ENCODE peak calls at places on chromosomes 5 and 9, in nine cellular contexts. Z is GM10248, E is neural progenitor cell, X is omental fat pad, V is pancreas, Q is fibroblast of pulmonary artery, O is GM06990, J is heart right ventricle, F is thoracic aorta. U is an unnamed sample.

GRCh38 chr5:144390133-144390532 is 219.5 kb downstream of the KCTD16 start:
- DNase-seq in Z (no peak), E (peak; percentile 23), X (no peak), V (peak; percentile 20), Q (peak; percentile 15), O (no peak), J (no peak), F (no peak), U (no peak)

GRCh38 chr9:132973713-132974112 is 4.8 kb upstream of the GFI1B start:
- DNase-seq in Z (no peak), E (no peak), X (no peak), V (no peak), Q (peak; percentile 21), O (no peak), J (no peak), F (no peak), U (no peak)

GRCh38 chr9:34405719-34406118 is 29.0 kb upstream of the MYORG start:
- DNase-seq in Z (no peak), E (no peak), X (no peak), V (no peak), Q (peak; percentile 22), O (no peak), J (no peak), F (no peak), U (no peak)

GRCh38 chr9:95834281-95834907 is 41.1 kb upstream of the ERCC6L2 start:
- DNase-seq in Z (no peak), E (no peak), X (no peak), V (no peak), Q (peak; percentile 68), O (no peak), J (no peak), F (no peak), U (no peak)

GRCh38 chr9:118222375-118222774 is 518.2 kb downstream of the TLR4 start:
- DNase-seq in Z (no peak), E (peak; percentile 38), X (no peak), V (no peak), Q (no peak), O (no peak), J (no peak), F (no peak), U (no peak)

GRCh38 chr5:135916638-135917263 is 21.1 kb upstream of the IL9 start:
- DNase-seq in Z (no peak), E (no peak), X (no peak), V (no peak), Q (no peak), O (no peak), J (no peak), F (no peak), U (no peak)

GRCh38 chr5:167816864-167817263 is 474.6 kb upstream of the WWC1 start:
- DNase-seq in Z (no peak), E (no peak), X (no peak), V (no peak), Q (no peak), O (no peak), J (no peak), F (no peak), U (no peak)

GRCh38 chr5:14438195-14438606 is 143.4 kb upstream of the OTULINL start:
- DNase-seq in Z (peak; percentile 52), E (no peak), X (no peak), V (no peak), Q (no peak), O (no peak), J (no peak), F (no peak), U (no peak)

GRCh38 chr9:20339611-20340010 is 282.7 kb downstream of the MLLT3 start:
- DNase-seq in Z (no peak), E (peak; percentile 50), X (no peak), V (no peak), Q (no peak), O (no peak), J (no peak), F (no peak), U (no peak)

GRCh38 chr9:2411459-2412215 is 209.9 kb upstream of the VLDLR start:
- DNase-seq in Z (no peak), E (peak; percentile 48), X (no peak), V (no peak), Q (peak; percentile 37), O (no peak), J (no peak), F (no peak), U (no peak)

GRCh38 chr5:10910261-10910660 is 149.2 kb upstream of the DAP start:
- DNase-seq in Z (no peak), E (no peak), X (no peak), V (no peak), Q (no peak), O (no peak), J (no peak), F (no peak), U (no peak)

GRCh38 chr5:61182449-61182848 is 20.2 kb upstream of the SMIM15 start:
- DNase-seq in Z (no peak), E (no peak), X (no peak), V (no peak), Q (peak; percentile 55), O (no peak), J (no peak), F (no peak), U (no peak)

GRCh38 chr9:122134822-122135528 is 24.6 kb downstream of the NDUFA8 start:
- DNase-seq in Z (no peak), E (peak; percentile 80), X (no peak), V (no peak), Q (peak; percentile 33), O (no peak), J (no peak), F (no peak), U (no peak)

GRCh38 chr5:175789670-175790069 is 81.7 kb upstream of the CPLX2 start:
- DNase-seq in Z (no peak), E (no peak), X (no peak), V (no peak), Q (no peak), O (no peak), J (no peak), F (no peak), U (no peak)
- TF ChIP-seq CTCF in Z (no peak), E (no peak), X (no peak), V (no peak), Q (no peak), O (no peak), J (no peak), F (no peak), U (no peak)

DNA sequence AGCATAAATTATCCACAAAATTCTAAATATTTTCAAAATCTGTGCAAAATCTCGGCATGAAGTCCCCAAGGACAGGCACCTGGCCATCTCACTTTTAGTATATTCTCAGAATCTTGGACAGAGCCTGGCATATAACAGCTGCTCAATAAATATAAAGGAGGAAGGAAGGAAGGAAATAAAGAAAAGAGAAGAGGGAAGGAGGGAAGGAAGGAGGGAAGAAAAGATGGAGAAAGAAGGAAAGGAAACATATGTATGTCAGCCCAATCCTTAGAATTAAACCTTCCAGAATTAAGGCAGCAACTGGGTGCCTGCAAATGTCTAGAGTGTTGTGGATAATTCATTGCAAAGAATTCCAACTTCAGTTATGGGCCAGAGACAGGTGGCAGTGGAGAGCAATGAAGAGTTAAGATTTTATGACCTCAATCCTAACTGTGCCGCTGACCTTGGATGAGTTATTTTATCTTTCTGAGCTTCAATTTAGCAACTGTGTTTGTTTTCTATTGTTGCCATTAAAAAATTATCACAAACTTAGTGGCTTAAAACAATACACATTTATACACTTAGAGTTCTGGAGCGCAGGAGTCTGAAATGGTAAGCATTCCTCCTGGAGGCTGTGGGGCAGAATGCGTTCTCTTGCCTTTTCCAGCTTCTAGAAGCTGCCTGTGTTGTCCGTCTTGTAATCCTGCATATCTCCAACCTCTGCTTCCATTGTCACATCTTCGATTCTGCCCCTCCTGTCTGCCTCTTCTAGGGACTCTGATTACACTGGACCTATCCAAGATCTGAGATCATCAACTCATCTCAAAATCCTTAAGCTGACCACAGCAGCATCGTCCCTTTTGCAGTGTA is 200.8 kb upstream of the MSX2 start:
- DNase-seq in Z (no peak), E (no peak), X (no peak), V (no peak), Q (no peak), O (no peak), J (no peak), F (no peak), U (no peak)
- TF ChIP-seq CTCF in Z (no peak), E (peak; percentile 25), X (no peak), V (no peak), Q (peak; percentile 22), O (no peak), J (no peak), F (no peak), U (no peak)

GRCh38 chr9:89674667-89675402 is 70.0 kb downstream of the GADD45G start:
- DNase-seq in Z (no peak), E (peak; percentile 89), X (no peak), V (no peak), Q (no peak), O (no peak), J (no peak), F (no peak), U (no peak)
- TF ChIP-seq CTCF in Z (no peak), E (no peak), X (no peak), V (no peak), Q (no peak), O (no peak), J (no peak), F (no peak), U (no peak)

GRCh38 chr5:145681216-145681615 is 153.9 kb downstream of the PRELID2 start:
- DNase-seq in Z (no peak), E (no peak), X (no peak), V (no peak), Q (no peak), O (no peak), J (no peak), F (no peak), U (no peak)

GRCh38 chr5:145680744-145681143 is 154.4 kb downstream of the PRELID2 start:
- DNase-seq in Z (no peak), E (no peak), X (no peak), V (no peak), Q (no peak), O (no peak), J (peak; percentile 38), F (no peak), U (no peak)

GRCh38 chr5:145680169-145680568 is 155.0 kb downstream of the PRELID2 start:
- DNase-seq in Z (no peak), E (peak; percentile 26), X (no peak), V (no peak), Q (no peak), O (no peak), J (no peak), F (no peak), U (no peak)

GRCh38 chr5:145682197-145682895 is 152.8 kb downstream of the PRELID2 start:
- DNase-seq in Z (no peak), E (no peak), X (no peak), V (no peak), Q (no peak), O (no peak), J (no peak), F (no peak), U (no peak)

GRCh38 chr5:145681686-145682085 is 153.5 kb downstream of the PRELID2 start:
- DNase-seq in Z (peak; percentile 49), E (peak; percentile 74), X (no peak), V (peak; percentile 74), Q (peak; percentile 84), O (peak; percentile 3), J (peak; percentile 46), F (peak; percentile 11), U (no peak)
- TF ChIP-seq CTCF in Z (peak; percentile 64), E (peak; percentile 81), X (no peak), V (peak; percentile 50), Q (no peak), O (peak; percentile 88), J (peak; percentile 80), F (peak; percentile 50), U (no peak)

GRCh38 chr5:174895360-174895759 is 171.0 kb downstream of the MSX2 start:
- DNase-seq in Z (no peak), E (no peak), X (no peak), V (no peak), Q (no peak), O (no peak), J (no peak), F (no peak), U (no peak)
- TF ChIP-seq CTCF in Z (no peak), E (no peak), X (no peak), V (no peak), Q (no peak), O (no peak), J (no peak), F (no peak), U (no peak)

U was measured in activated B cell treated with CpG ODN at 0.5 μM for 24 hours.